ENCODE peak calls at places on chromosomes 13 and 19, in nine cellular contexts. Y, H, S, E, X, I, W, G and T are unnamed samples.

GRCh38 chr13:65854431-65854830 is 1375.7 kb downstream of the PCDH9 start:
- DNase-seq in E (no peak), G (no peak), I (no peak), X (no peak), Y (no peak), H (no peak), W (no peak), S (no peak), T (no peak)

GRCh38 chr19:16366433-16367268 is 42.0 kb downstream of the KLF2 start:
- DNase-seq in I (no peak), H (no peak), G (no peak), S (no peak), W (no peak), E (peak; percentile 53), X (no peak), Y (no peak), T (no peak)

GRCh38 chr19:11247391-11247790 is 8.0 kb downstream of the ANGPTL8 start:
- DNase-seq in Y (no peak), I (no peak), W (no peak), G (no peak), H (no peak), S (no peak), X (no peak), E (no peak), T (no peak)

GRCh38 chr13:52665325-52665724 is 12.7 kb downstream of the SUGT1 start:
- DNase-seq in E (peak; percentile 50), W (no peak), I (no peak), X (peak; percentile 7), H (no peak), G (no peak), Y (no peak), S (no peak), T (no peak)

GRCh38 chr19:17479325-17479791 is 9.0 kb downstream of the SLC27A1 start:
- DNase-seq in X (no peak), I (no peak), H (no peak), S (no peak), G (no peak), E (no peak), Y (no peak), W (no peak), T (no peak)

GRCh38 chr13:33231339-33231738 is 54.2 kb downstream of the STARD13 start:
- DNase-seq in H (no peak), I (no peak), Y (no peak), G (no peak), S (no peak), W (no peak), E (no peak), X (no peak), T (no peak)

GRCh38 chr13:85582890-85583289 is 216.3 kb downstream of the SLITRK6 start:
- DNase-seq in G (no peak), X (no peak), W (no peak), I (no peak), Y (no peak), S (no peak), H (no peak), E (no peak), T (no peak)

GRCh38 chr13:21583496-21583895 is 20.5 kb downstream of the MICU2 start:
- DNase-seq in G (no peak), X (no peak), H (no peak), S (no peak), I (no peak), E (peak; percentile 78), W (no peak), Y (no peak), T (no peak)

GRCh38 chr19:33621811-33622504 is at the start of gene CHST8:
- DNase-seq in S (no peak), I (peak; percentile 49), E (peak; percentile 82), G (peak; percentile 18), W (peak; percentile 42), Y (no peak), H (no peak), X (peak; percentile 75), T (no peak)

GRCh38 chr13:88908896-88909535 is 1237.8 kb downstream of the SLITRK5 start:
- DNase-seq in E (no peak), I (peak; percentile 74), Y (no peak), H (no peak), X (no peak), G (no peak), W (no peak), S (no peak), T (no peak)

GRCh38 chr19:58558066-58558622 is at the start of gene UBE2M:
- DNase-seq in S (peak; percentile 90), I (peak; percentile 35), H (no peak), X (peak; percentile 66), Y (no peak), G (peak; percentile 66), W (peak; percentile 63), E (peak; percentile 63), T (no peak)

GRCh38 chr13:39596176-39596575 is 6.8 kb downstream of the LHFPL6 start:
- DNase-seq in I (no peak), S (no peak), H (no peak), Y (no peak), G (no peak), X (no peak), E (no peak), W (no peak), T (no peak)

GRCh38 chr19:45169602-45170001 is 8.4 kb downstream of the TRAPPC6A start:
- DNase-seq in G (no peak), S (no peak), W (no peak), H (no peak), E (no peak), Y (no peak), X (no peak), I (no peak), T (no peak)

GRCh38 chr19:45152504-45153338 is 8.1 kb downstream of the NKPD1 start:
- DNase-seq in E (peak; percentile 87), H (peak; percentile 50), I (peak; percentile 14), W (peak; percentile 58), Y (no peak), S (no peak), G (peak; percentile 67), X (no peak), T (peak; percentile 50)

GRCh38 chr13:31846984-31847752 is 107.8 kb downstream of the RXFP2 start:
- DNase-seq in G (no peak), S (no peak), I (no peak), E (peak; percentile 44), W (no peak), Y (no peak), H (no peak), X (peak; percentile 21), T (no peak)

DNA sequence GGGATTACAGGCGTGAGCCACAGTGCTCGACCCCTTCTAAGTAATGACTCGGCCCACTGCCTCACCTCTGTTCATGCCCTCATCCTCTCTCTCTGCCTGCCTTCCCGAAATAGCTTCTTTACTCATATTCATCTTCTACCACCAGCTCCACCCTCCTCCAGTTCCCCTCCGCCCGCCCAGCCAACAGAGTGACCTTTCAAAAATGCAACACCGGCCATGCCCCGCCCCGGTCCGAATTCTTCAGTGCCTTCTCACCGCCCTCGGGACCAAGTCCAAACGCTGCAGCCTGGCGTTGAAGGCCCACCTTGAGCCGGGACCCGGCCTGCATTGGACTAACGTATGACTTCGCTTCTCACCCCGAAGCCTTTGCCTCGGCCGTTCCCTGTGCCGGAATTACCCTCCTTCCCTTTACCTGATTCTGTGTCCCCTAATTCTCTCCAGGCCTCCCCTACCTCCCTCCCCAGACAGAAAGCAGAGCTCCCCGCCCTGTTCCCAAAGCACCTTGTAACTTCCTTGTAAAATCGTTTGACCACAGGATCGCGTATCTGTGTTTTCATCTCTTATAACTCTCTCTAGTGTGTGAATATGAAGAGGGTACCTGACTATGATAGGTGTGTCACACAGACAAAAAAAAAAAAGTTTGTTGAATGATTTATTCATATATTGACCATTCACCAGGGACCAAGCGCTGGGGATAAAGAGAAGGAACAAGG is 8.1 kb upstream of the MUC16 start:
- DNase-seq in I (no peak), H (no peak), W (no peak), S (no peak), G (no peak), X (no peak), E (no peak), Y (no peak), T (no peak)
- TF ChIP-seq POLR2AphosphoS5 in I (no peak), H (no peak), W (no peak), S (no peak), G (no peak), X (no peak), E (no peak), Y (no peak), T (no peak)

GRCh38 chr13:29576581-29576980 is 18.9 kb downstream of the SLC7A1 start:
- DNase-seq in I (no peak), X (no peak), S (no peak), Y (no peak), H (no peak), E (no peak), G (no peak), W (no peak), T (no peak)

GRCh38 chr13:29581666-29582065 is 13.8 kb downstream of the SLC7A1 start:
- DNase-seq in Y (no peak), G (no peak), W (no peak), H (no peak), X (no peak), I (no peak), E (peak; percentile 50), S (no peak), T (peak; percentile 5)

GRCh38 chr13:29577135-29578051 is 18.1 kb downstream of the SLC7A1 start:
- DNase-seq in E (no peak), I (no peak), S (no peak), G (no peak), X (no peak), Y (no peak), H (no peak), W (no peak), T (no peak)

GRCh38 chr13:29578300-29579048 is 17.0 kb downstream of the SLC7A1 start:
- DNase-seq in S (no peak), I (no peak), H (no peak), E (no peak), Y (no peak), X (peak; percentile 19), G (no peak), W (no peak), T (no peak)

DNA sequence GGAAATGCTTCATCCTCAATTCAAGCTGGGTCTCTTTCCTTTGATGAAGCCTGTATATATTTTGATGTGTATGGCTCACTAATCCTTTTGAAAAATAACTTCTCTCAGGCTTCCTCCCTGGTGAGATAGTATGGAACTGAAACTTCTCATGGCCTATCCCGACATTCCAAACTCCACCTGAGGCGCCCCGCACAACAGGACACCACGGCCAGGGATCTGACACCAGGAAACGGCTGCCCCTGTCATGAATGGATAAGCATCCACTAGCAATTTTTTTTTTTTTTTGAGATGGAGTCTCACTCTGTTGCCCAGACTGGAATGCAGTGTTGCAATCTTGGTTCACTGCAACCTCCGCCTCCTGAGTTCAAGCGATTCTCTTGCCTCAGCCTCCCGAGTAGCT is 16.4 kb downstream of the SLC7A1 start:
- DNase-seq in W (no peak), I (no peak), Y (no peak), S (no peak), X (no peak), E (no peak), G (no peak), H (no peak), T (no peak)
- TF ChIP-seq POLR2AphosphoS5 in W (no peak), I (no peak), Y (no peak), S (no peak), X (no peak), E (no peak), G (no peak), H (no peak), T (no peak)

GRCh38 chr19:51311388-51312257 is at the start of gene IGLON5:
- DNase-seq in I (no peak), S (no peak), X (peak; percentile 72), G (no peak), E (peak; percentile 70), H (no peak), Y (no peak), W (no peak), T (no peak)
- TF ChIP-seq POLR2AphosphoS5 in I (no peak), S (no peak), X (no peak), G (no peak), E (peak; percentile 20), H (no peak), Y (no peak), W (no peak), T (no peak)

GRCh38 chr19:4196009-4196408 is 13.5 kb downstream of the ANKRD24 start:
- DNase-seq in W (no peak), X (no peak), H (no peak), I (no peak), G (no peak), Y (no peak), S (no peak), E (no peak), T (no peak)
- TF ChIP-seq POLR2AphosphoS5 in W (no peak), X (no peak), H (no peak), I (no peak), G (no peak), Y (no peak), S (no peak), E (no peak), T (no peak)